ENCODE peak calls at places on chromosomes 16 and 17, in seven cellular contexts. L, I, S, P, Y, D and K are unnamed samples.

GRCh38 chr16:85689285-85689949 is 663 bp upstream of the GINS2 start:
- DNase-seq in L (no peak), I (no peak), S (peak; percentile 33), P (no peak), Y (no peak), D (no peak), K (no peak)

GRCh38 chr17:7882068-7882467 is 6.5 kb upstream of the CHD3 start:
- DNase-seq in L (no peak), I (no peak), S (no peak), P (no peak), Y (no peak), D (no peak), K (no peak)

GRCh38 chr16:22728167-22728836 is 85.7 kb upstream of the HS3ST2 start:
- DNase-seq in L (no peak), I (no peak), S (no peak), P (no peak), Y (no peak), D (no peak), K (no peak)

GRCh38 chr16:27772093-27772820 is 222.3 kb downstream of the KATNIP start:
- DNase-seq in L (no peak), I (no peak), S (no peak), P (no peak), Y (no peak), D (no peak), K (no peak)

GRCh38 chr17:57599271-57600045 is 145.6 kb downstream of the CCDC182 start:
- DNase-seq in L (no peak), I (no peak), S (no peak), P (no peak), Y (no peak), D (no peak), K (no peak)

GRCh38 chr17:14488958-14489550 is 188.2 kb downstream of the HS3ST3B1 start:
- DNase-seq in L (no peak), I (no peak), S (no peak), P (no peak), Y (no peak), D (no peak), K (no peak)

GRCh38 chr16:79547085-79547484 is 53.5 kb downstream of the MAF start:
- DNase-seq in L (no peak), I (no peak), S (no peak), P (no peak), Y (no peak), D (no peak), K (no peak)

GRCh38 chr17:72191356-72191755 is 70.5 kb downstream of the SOX9 start:
- DNase-seq in L (no peak), I (no peak), S (no peak), P (no peak), Y (no peak), D (no peak), K (no peak)

GRCh38 chr16:30740364-30741251 is 7.6 kb upstream of the PHKG2 start:
- DNase-seq in L (peak; percentile 80), I (peak; percentile 91), S (peak; percentile 94), P (peak; percentile 86), Y (peak; percentile 93), D (peak; percentile 55), K (peak; percentile 80)

GRCh38 chr16:557463-558297 is 2.5 kb upstream of the PRR35 start:
- DNase-seq in L (no peak), I (no peak), S (no peak), P (no peak), Y (no peak), D (no peak), K (no peak)

GRCh38 chr16:65077181-65077580 is 44.7 kb downstream of the CDH11 start:
- DNase-seq in L (no peak), I (no peak), S (no peak), P (no peak), Y (no peak), D (no peak), K (no peak)

GRCh38 chr17:77681820-77682219 is 276.7 kb upstream of the TNRC6C start:
- DNase-seq in L (peak; percentile 58), I (no peak), S (peak; percentile 20), P (peak; percentile 59), Y (peak; percentile 14), D (peak; percentile 1), K (no peak)

GRCh38 chr16:30335598-30336474 is 19.3 kb downstream of the CD2BP2 start:
- DNase-seq in L (no peak), I (peak; percentile 37), S (peak; percentile 34), P (peak; percentile 41), Y (peak; percentile 26), D (no peak), K (peak; percentile 32)

GRCh38 chr17:72358465-72358864 is 237.6 kb downstream of the SOX9 start:
- DNase-seq in L (no peak), I (peak; percentile 85), S (no peak), P (no peak), Y (peak; percentile 56), D (peak; percentile 86), K (peak; percentile 88)

GRCh38 chr17:29726721-29727252 is 104.1 kb upstream of the CORO6 start:
- DNase-seq in L (no peak), I (peak; percentile 73), S (no peak), P (peak; percentile 60), Y (peak; percentile 22), D (peak; percentile 39), K (peak; percentile 15)

GRCh38 chr16:13441675-13442074 is 478.3 kb upstream of the ERCC4 start:
- DNase-seq in L (no peak), I (no peak), S (no peak), P (no peak), Y (no peak), D (no peak), K (no peak)

GRCh38 chr17:35752945-35753764 is at the start of gene GAS2L2:
- DNase-seq in L (no peak), I (no peak), S (no peak), P (peak; percentile 34), Y (no peak), D (no peak), K (peak; percentile 23)

GRCh38 chr16:48720266-48720665 is 110.3 kb upstream of the N4BP1 start:
- DNase-seq in L (peak; percentile 7), I (peak; percentile 10), S (no peak), P (no peak), Y (peak; percentile 1), D (peak; percentile 22), K (no peak)

GRCh38 chr17:2722611-2723010 is 11.0 kb upstream of the CLUH start:
- DNase-seq in L (no peak), I (no peak), S (no peak), P (no peak), Y (no peak), D (no peak), K (no peak)

GRCh38 chr17:57925361-57925990 is 29.7 kb downstream of the CUEDC1 start:
- DNase-seq in L (no peak), I (no peak), S (no peak), P (no peak), Y (no peak), D (no peak), K (no peak)

GRCh38 chr17:35407531-35407930 is 24.8 kb downstream of the SLFN12 start:
- DNase-seq in L (no peak), I (no peak), S (no peak), P (no peak), Y (no peak), D (no peak), K (no peak)

GRCh38 chr16:72877374-72878028 is 170.4 kb downstream of the ZFHX3 start:
- DNase-seq in L (no peak), I (peak; percentile 93), S (no peak), P (peak; percentile 75), Y (peak; percentile 83), D (peak; percentile 88), K (peak; percentile 80)

GRCh38 chr17:81983639-81984373 is 6.4 kb downstream of the ASPSCR1 start:
- DNase-seq in L (no peak), I (no peak), S (no peak), P (no peak), Y (no peak), D (no peak), K (no peak)

GRCh38 chr16:81280393-81280792 is 34.4 kb upstream of the GAN start:
- DNase-seq in L (no peak), I (peak; percentile 56), S (no peak), P (peak; percentile 24), Y (no peak), D (no peak), K (no peak)

DNA sequence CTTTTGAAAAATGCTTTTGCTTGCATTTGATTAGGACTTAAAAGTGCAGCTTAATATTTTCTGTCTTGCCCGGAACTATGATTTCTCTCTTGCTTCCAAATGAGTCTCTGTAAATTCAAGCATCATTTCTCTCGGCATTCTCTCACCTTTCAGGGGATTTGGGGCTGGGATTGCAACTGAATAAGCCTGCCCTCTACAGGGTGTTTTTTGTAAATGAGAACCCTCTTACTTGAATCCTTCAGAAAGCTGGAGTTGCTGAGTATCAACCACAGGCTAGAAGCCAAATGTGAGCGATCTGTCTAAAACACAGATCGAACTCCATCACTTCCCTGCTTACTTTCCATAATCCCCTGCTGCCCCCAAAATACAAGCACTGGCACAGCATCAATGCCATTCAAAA is 234.6 kb downstream of the TMEM114 start:
- DNase-seq in L (no peak), I (no peak), S (peak; percentile 2), P (no peak), Y (no peak), D (no peak), K (no peak)
- TF ChIP-seq CTCF in L (no peak), I (no peak), S (no peak), P (no peak), Y (no peak), D (no peak), K (no peak)

GRCh38 chr16:52963471-52963870 is 89.2 kb downstream of the CHD9NB start:
- DNase-seq in L (no peak), I (no peak), S (no peak), P (no peak), Y (no peak), D (no peak), K (no peak)
- H3K4me3 ChIP-seq in L (no peak overlapping the region), I (no peak overlapping the region), S (no peak overlapping the region), P (no peak overlapping the region), Y (no peak overlapping the region), D (no peak overlapping the region), K (no peak overlapping the region)

DNA sequence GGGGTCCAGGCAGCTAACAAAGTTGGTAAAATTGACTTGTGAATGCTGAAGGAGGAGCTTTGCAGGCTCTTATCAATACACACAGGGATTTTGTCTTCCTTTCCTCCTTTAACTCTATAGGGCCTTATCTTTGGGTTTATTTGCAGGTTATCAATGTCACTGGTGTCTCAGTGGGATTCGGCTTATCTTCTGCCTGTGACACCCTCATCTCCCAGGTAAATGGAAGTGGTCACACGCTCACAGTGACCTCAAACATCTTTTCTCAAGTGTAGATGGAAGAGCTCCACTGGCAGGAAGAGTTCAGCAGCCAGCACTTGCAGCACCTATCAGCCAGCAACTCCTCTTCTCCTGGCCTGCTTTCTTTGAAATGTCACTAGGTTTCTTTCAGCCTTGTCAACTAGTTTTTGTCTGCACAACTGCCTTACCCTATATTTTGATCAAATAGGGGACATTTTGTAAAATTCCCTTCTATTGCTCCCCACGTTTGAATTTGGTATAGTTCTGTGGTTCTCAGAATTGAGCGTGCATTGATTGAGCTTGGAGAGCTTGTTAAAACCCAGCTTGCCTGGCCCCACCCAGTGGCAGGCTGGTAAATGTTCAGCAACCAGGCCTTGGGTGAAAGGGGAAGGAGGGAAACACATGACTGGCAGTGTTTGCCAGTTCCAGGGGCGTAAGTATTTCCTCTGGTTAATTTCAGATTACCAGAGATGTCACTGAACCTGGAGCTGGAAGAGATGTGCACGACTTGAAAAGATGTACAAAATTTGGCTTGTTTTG is 12.8 kb downstream of the SLC47A1 start:
- DNase-seq in L (peak; percentile 41), I (no peak), S (peak; percentile 51), P (no peak), Y (no peak), D (no peak), K (no peak)
- TF ChIP-seq CTCF in L (peak; percentile 50), I (no peak), S (no peak), P (no peak), Y (no peak), D (no peak), K (peak; percentile 25)

GRCh38 chr16:4987580-4988374 is 29.6 kb downstream of the SEC14L5 start:
- DNase-seq in L (no peak), I (no peak), S (no peak), P (no peak), Y (no peak), D (no peak), K (no peak)
- H3K4me3 ChIP-seq in L (no peak overlapping the region), I (no peak overlapping the region), S (no peak overlapping the region), P (peak overlapping the region; percentile 15), Y (no peak overlapping the region), D (no peak overlapping the region), K (no peak overlapping the region)